ENCODE peak calls at places on chromosomes 5 and 9, in four cellular contexts. M is neural progenitor cell, J is ureter, X is hypothalamus. E is an unnamed sample.

GRCh38 chr9:129838707-129839259 is 3.5 kb downstream of the USP20 start:
- DNase-seq in M (no peak), X (no peak), J (no peak), E (peak; percentile 36)

GRCh38 chr5:170565077-170565476 is 61.3 kb downstream of the KCNIP1 start:
- DNase-seq in M (no peak), X (peak; percentile 69), J (peak; percentile 24), E (no peak)

GRCh38 chr5:33441241-33441844 is 578 bp downstream of the TARS1 start:
- DNase-seq in X (no peak), J (no peak), M (peak; percentile 35), E (no peak)

GRCh38 chr5:501040-501832 is 23.0 kb downstream of the SLC9A3 start:
- DNase-seq in J (no peak), X (no peak), M (no peak), E (no peak)

GRCh38 chr9:27414215-27414731 is 109.8 kb upstream of the IFNK start:
- DNase-seq in M (no peak), J (no peak), X (no peak), E (no peak)

GRCh38 chr9:21104787-21105186 is 27.0 kb upstream of the IFNB1 start:
- DNase-seq in X (no peak), J (no peak), M (no peak), E (no peak)

GRCh38 chr9:76916231-76916630 is 10.3 kb upstream of the PRUNE2 start:
- DNase-seq in J (no peak), X (no peak), M (no peak), E (no peak)

GRCh38 chr9:36341936-36342577 is 58.0 kb downstream of the RNF38 start:
- DNase-seq in M (no peak), X (no peak), J (no peak), E (no peak)

GRCh38 chr9:81601639-81602623 is 87.4 kb downstream of the TLE1 start:
- DNase-seq in M (no peak), X (no peak), J (no peak), E (no peak)

E was measured in SJSA1.